ENCODE peak calls at places on chromosomes 13 and 19, in ten cellular contexts. U is left ventricle myocardium inferior; A is tibial nerve; G is breast epithelium; F is effector memory CD4-positive, alpha-beta T cell; W is transverse colon; H is A673; Y is ascending aorta; M is iPS DF 6.9; K is thoracic aorta. I is an unnamed sample. For H3K36me3 and H3K27me3, the result is how much of the 10 kb centered on the place peaks cover.

GRCh38 chr13:23433171-23434153 is at the start of gene SACS:
- DNase-seq in M (peak), G (no peak), Y (no peak), H (peak), K (no peak), W (no peak), U (no peak), F (no peak), A (no peak), I (peak)

GRCh38 chr13:70394149-70394548 is 285.9 kb upstream of the KLHL1 start:
- DNase-seq in H (no peak), W (no peak), F (no peak), Y (no peak), U (no peak), A (no peak), G (no peak), M (no peak), K (no peak), I (peak)

GRCh38 chr19:2345076-2345475 is 15.0 kb upstream of the TMPRSS9 start:
- DNase-seq in H (no peak), A (no peak), U (no peak), F (no peak), W (no peak), M (no peak), Y (no peak), G (no peak), K (no peak), I (no peak)

GRCh38 chr13:67075239-67075638 is 154.9 kb downstream of the PCDH9 start:
- DNase-seq in G (no peak), W (no peak), A (no peak), K (no peak), Y (no peak), U (no peak), F (no peak), M (no peak), H (no peak), I (no peak)

GRCh38 chr19:50817941-50818858 is 5.4 kb downstream of the KLK1 start:
- DNase-seq in H (peak), A (no peak), G (no peak), F (no peak), U (peak), M (no peak), K (no peak), W (peak), Y (no peak), I (peak)

GRCh38 chr13:37068962-37069361 is 9.5 kb upstream of the SUPT20H start:
- DNase-seq in U (no peak), A (no peak), G (no peak), M (no peak), H (peak), Y (no peak), F (no peak), W (no peak), K (no peak), I (no peak)

GRCh38 chr19:46369817-46370216 is 22.9 kb downstream of the PPP5C start:
- DNase-seq in F (no peak), U (no peak), M (no peak), G (no peak), K (no peak), W (no peak), A (no peak), H (no peak), Y (no peak), I (no peak)

GRCh38 chr19:41706741-41707501 is 1.5 kb upstream of the CEACAM5 start:
- DNase-seq in M (peak), G (no peak), A (no peak), Y (no peak), W (peak), F (peak), H (peak), K (no peak), U (peak), I (peak)

GRCh38 chr13:33231339-33231738 is 54.2 kb downstream of the STARD13 start:
- DNase-seq in M (no peak), K (no peak), G (no peak), F (no peak), W (no peak), A (no peak), H (no peak), Y (no peak), U (no peak), I (no peak)

GRCh38 chr19:3450796-3451411 is 29.4 kb downstream of the SMIM24 start:
- DNase-seq in G (no peak), M (no peak), K (peak), Y (peak), F (no peak), W (peak), H (peak), A (peak), U (peak), I (no peak)

GRCh38 chr13:39765801-39766463 is 110.5 kb downstream of the COG6 start:
- DNase-seq in M (no peak), K (no peak), Y (no peak), G (peak), A (peak), W (peak), U (peak), F (no peak), H (peak), I (peak)

GRCh38 chr13:113854238-113855011 is 9.5 kb downstream of the GAS6 start:
- DNase-seq in A (peak), H (no peak), G (peak), Y (no peak), K (no peak), U (peak), M (no peak), F (no peak), W (no peak), I (peak)

GRCh38 chr19:33763661-33764343 is 32.9 kb upstream of the KCTD15 start:
- DNase-seq in G (no peak), F (no peak), K (no peak), W (no peak), H (no peak), A (no peak), Y (no peak), M (no peak), U (peak), I (no peak)

GRCh38 chr13:107370036-107370785 is 802.3 kb upstream of the ARGLU1 start:
- DNase-seq in Y (no peak), A (no peak), W (no peak), H (no peak), G (no peak), U (no peak), F (no peak), M (no peak), K (no peak), I (no peak)

GRCh38 chr13:112069063-112069726 is 2.2 kb downstream of the SOX1 start:
- DNase-seq in M (no peak), H (no peak), K (no peak), G (no peak), W (no peak), F (no peak), U (no peak), Y (no peak), A (no peak), I (peak)

GRCh38 chr19:48573163-48573505 is 21.2 kb downstream of the SULT2B1 start:
- DNase-seq in K (no peak), F (no peak), M (no peak), H (no peak), Y (no peak), G (no peak), A (no peak), U (peak), W (no peak), I (peak)

GRCh38 chr13:24716011-24716410 is 35.8 kb downstream of the ATP12A start:
- DNase-seq in W (no peak), K (no peak), G (no peak), Y (no peak), U (no peak), H (no peak), F (no peak), A (no peak), M (no peak), I (peak)

GRCh38 chr13:113078895-113079720 is 26.5 kb upstream of the F7 start:
- DNase-seq in G (no peak), A (no peak), W (no peak), U (no peak), K (no peak), F (no peak), M (no peak), Y (no peak), H (no peak), I (peak)

GRCh38 chr13:29484236-29484635 is 111.3 kb downstream of the SLC7A1 start:
- DNase-seq in H (peak), G (no peak), F (no peak), U (no peak), A (no peak), W (no peak), K (no peak), Y (no peak), M (no peak), I (peak)

GRCh38 chr19:22945560-22945959 is 57.4 kb downstream of the ZNF728 start:
- DNase-seq in W (no peak), G (no peak), M (peak), K (no peak), Y (no peak), F (no peak), H (peak), U (no peak), A (no peak), I (no peak)

GRCh38 chr13:43309301-43309700 is 285.9 kb downstream of the DNAJC15 start:
- DNase-seq in K (no peak), G (no peak), Y (no peak), U (no peak), F (no peak), A (no peak), M (no peak), H (no peak), W (no peak), I (no peak)

GRCh38 chr13:95624020-95624419 is 20.5 kb downstream of the DZIP1 start:
- DNase-seq in H (peak), K (no peak), W (no peak), Y (no peak), M (no peak), A (no peak), F (no peak), U (no peak), G (no peak), I (peak)

GRCh38 chr19:46373573-46374359 is 26.9 kb downstream of the PPP5C start:
- DNase-seq in U (peak), A (no peak), G (peak), M (no peak), Y (peak), F (no peak), H (peak), W (peak), K (peak), I (peak)

GRCh38 chr13:91369432-91369831 is 21.9 kb downstream of the MIR17HG start:
- DNase-seq in W (no peak), Y (no peak), H (peak), G (no peak), F (no peak), K (no peak), A (no peak), M (no peak), U (no peak), I (no peak)

GRCh38 chr19:6800991-6801396 is 28.5 kb downstream of the VAV1 start:
- DNase-seq in H (no peak), M (no peak), Y (no peak), A (no peak), F (no peak), G (no peak), W (no peak), K (no peak), U (no peak), I (no peak)

GRCh38 chr19:47573076-47574026 is at the start of gene ZNF541:
- DNase-seq in G (peak), W (peak), K (peak), H (peak), Y (peak), M (no peak), F (peak), A (peak), U (peak), I (peak)

GRCh38 chr13:60398949-60399589 is 2.0 kb downstream of the TDRD3 start:
- DNase-seq in Y (no peak), F (no peak), K (no peak), W (peak), A (no peak), H (no peak), G (no peak), M (no peak), U (no peak), I (no peak)
- H3K4me3 ChIP-seq in Y (peak), F (no peak), K (peak), W (no peak), A (peak), H (peak), G (no peak), M (no peak), U (peak), I (no peak)

DNA sequence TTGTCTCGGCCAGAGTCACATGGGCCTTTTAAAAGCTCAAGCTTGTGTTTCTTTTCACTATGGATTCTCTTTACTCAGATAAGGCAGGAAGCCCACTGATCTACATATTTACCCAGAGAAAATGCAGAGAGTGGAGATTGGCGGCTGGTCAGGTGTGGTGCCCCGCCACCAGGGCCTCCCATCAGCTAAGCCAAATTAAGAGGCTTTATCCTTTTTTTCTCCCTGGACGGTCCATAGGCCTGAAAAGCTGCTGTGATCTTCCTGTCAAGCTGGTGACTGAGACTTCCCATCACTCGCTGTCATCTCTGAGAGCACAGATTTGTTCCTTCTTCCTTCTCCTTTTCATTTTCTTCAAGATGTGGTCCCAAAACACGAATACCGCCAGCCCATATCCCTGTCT is 1.9 kb downstream of the SAFB start:
- DNase-seq in Y (no peak), K (no peak), H (no peak), G (no peak), A (no peak), W (no peak), M (no peak), U (no peak), F (no peak), I (no peak)
- H3K36me3 ChIP-seq in Y (under half), K (under half), H (half or more), G (under half), A (under half), W (under half), M (under half), U (under half), F (half or more), I (under half)

GRCh38 chr13:109684084-109684835 is 102.1 kb downstream of the IRS2 start:
- DNase-seq in Y (no peak), F (no peak), U (no peak), M (no peak), K (no peak), H (no peak), W (peak), G (no peak), A (no peak), I (no peak)
- H3K27me3 ChIP-seq in Y (under half), F (under half), U (under half), M (under half), K (under half), H (under half), W (under half), G (under half), A (under half), I (under half)

GRCh38 chr19:38386968-38387549 is 775 bp downstream of the GGN start:
- DNase-seq in Y (no peak), F (no peak), M (no peak), U (peak), K (no peak), G (no peak), W (no peak), A (peak), H (no peak), I (no peak)
- H3K4me3 ChIP-seq in Y (peak), F (peak), M (peak), U (peak), K (peak), G (peak), W (no peak), A (peak), H (peak), I (peak)

GRCh38 chr13:41152005-41152404 is 19.4 kb upstream of the KBTBD6 start:
- DNase-seq in H (no peak), U (no peak), M (no peak), G (no peak), A (no peak), F (no peak), W (no peak), Y (no peak), K (no peak), I (no peak)

GRCh38 chr13:41159174-41159573 is 26.6 kb upstream of the KBTBD6 start:
- DNase-seq in K (no peak), H (no peak), M (no peak), W (no peak), A (no peak), F (no peak), Y (no peak), U (no peak), G (no peak), I (no peak)

GRCh38 chr13:41154042-41154441 is 21.4 kb upstream of the KBTBD6 start:
- DNase-seq in W (no peak), M (no peak), U (no peak), K (no peak), Y (no peak), F (no peak), H (no peak), A (no peak), G (no peak), I (no peak)

DNA sequence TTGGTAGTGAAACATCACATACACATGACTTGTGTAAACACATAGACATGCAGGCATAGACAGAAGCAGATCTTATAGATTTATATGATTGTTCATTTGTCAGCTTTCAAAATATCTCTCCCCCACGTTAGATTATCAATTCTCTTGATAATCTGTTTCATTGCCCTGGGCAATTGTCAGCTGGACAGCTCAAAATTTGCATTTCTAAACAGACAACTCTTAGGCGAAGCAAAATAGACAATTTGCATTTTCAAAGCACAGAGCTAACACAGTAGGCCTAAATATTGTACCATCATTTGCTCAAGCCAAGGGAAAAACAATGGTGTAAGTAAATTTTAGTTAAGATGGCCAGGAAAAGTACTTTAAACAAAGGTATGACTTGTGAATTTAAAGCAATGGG is 24.0 kb upstream of the KBTBD6 start:
- DNase-seq in A (no peak), G (no peak), Y (no peak), K (no peak), F (no peak), M (no peak), W (no peak), U (no peak), H (no peak), I (no peak)
- H3K36me3 ChIP-seq in A (under half), G (under half), Y (under half), K (under half), F (under half), M (under half), W (under half), U (under half), H (under half), I (under half)

DNA sequence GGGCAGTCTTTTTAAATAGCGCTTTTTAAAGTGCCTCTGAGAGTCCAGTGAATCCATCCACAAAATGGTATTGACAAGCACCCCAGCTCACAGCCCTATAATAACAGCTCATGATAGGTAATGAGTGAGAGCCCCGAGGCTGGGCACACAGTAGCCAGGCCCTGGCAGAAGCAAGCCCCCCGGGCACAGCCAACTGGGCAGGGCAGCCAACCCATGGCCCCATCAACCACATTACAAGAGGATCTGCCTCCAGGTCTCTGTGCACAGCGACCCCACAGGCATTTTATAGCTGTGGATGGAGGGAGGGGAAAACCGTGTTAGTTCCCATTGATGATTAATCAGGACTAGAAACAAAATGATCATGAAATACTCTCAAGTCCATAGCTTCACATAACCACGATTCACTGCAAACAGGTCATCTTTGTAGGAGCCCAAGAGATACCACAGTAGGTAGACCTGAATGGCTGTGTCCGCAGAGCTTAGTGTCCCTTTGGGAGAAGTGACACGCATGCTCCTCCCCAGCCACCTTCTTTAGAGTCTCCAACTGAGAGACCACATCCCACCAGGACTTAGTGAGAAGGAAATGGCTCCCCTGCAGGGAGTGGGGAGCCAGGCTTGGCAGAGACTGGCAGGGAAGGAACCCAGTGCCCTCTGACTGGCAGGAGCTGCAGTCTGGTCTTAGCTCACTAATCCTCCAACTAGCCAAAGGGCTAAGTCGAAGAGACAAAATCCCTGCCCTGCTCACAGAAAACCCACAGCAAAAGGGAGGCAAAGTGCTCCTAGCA is 4.3 kb upstream of the VSTM2B start:
- DNase-seq in F (no peak), M (no peak), H (no peak), U (no peak), A (no peak), W (no peak), Y (no peak), K (no peak), G (no peak), I (no peak)
- H3K27me3 ChIP-seq in F (under half), M (under half), H (half or more), U (half or more), A (under half), W (under half), Y (under half), K (under half), G (under half), I (under half)